ENCODE peak calls at places on chromosomes 11 and 22, in nine cellular contexts. N is psoas muscle; F is CD4-positive, alpha-beta memory T cell; J is substantia nigra; G is fibroblast of mammary gland; T is posterior cingulate gyrus; D is stimulated activated naive CD8-positive, alpha-beta T cell treated with anti-CD3 and anti-CD28 coated beads, Interleukin-15, amount 100 ng/mL, for 72 hours; M is heart right ventricle; X is CMK. I is an unnamed sample.

GRCh38 chr11:116773203-116774112 is 671 bp upstream of the BUD13 start:
- DNase-seq in N (no peak), F (no peak), J (no peak), G (no peak), T (no peak), D (no peak), M (no peak), X (no peak), I (peak)

GRCh38 chr11:76008474-76008873 is 193.5 kb downstream of the UVRAG start:
- DNase-seq in N (no peak), F (no peak), J (no peak), G (peak), T (no peak), D (no peak), M (no peak), X (no peak), I (peak)

GRCh38 chr11:31788066-31788465 is 23.1 kb downstream of the PAX6 start:
- DNase-seq in N (no peak), F (no peak), J (no peak), G (no peak), T (no peak), D (no peak), M (no peak), X (no peak), I (no peak)

GRCh38 chr11:12854297-12854661 is 154.8 kb upstream of the RASSF10 start:
- DNase-seq in N (no peak), F (no peak), J (no peak), G (no peak), T (no peak), D (no peak), M (no peak), X (no peak), I (no peak)

GRCh38 chr22:40721266-40721665 is 42.0 kb downstream of the MCHR1 start:
- DNase-seq in N (no peak), F (no peak), J (no peak), G (peak), T (no peak), D (no peak), M (no peak), X (no peak), I (no peak)

GRCh38 chr11:24489477-24489876 is 7.4 kb upstream of the LUZP2 start:
- DNase-seq in N (no peak), F (no peak), J (no peak), G (no peak), T (no peak), D (no peak), M (no peak), X (no peak), I (no peak)

GRCh38 chr11:117826360-117826635 is 1.8 kb upstream of the FXYD2 start:
- DNase-seq in N (no peak), F (no peak), J (no peak), G (no peak), T (peak), D (no peak), M (no peak), X (no peak), I (no peak)

GRCh38 chr11:119832536-119832935 is 103.5 kb upstream of the NECTIN1 start:
- DNase-seq in N (no peak), F (no peak), J (no peak), G (peak), T (no peak), D (no peak), M (peak), X (no peak), I (no peak)

GRCh38 chr11:64959498-64959897 is 12.4 kb downstream of the MAJIN start:
- DNase-seq in N (no peak), F (no peak), J (no peak), G (peak), T (no peak), D (no peak), M (no peak), X (no peak), I (peak)

GRCh38 chr22:39384750-39385480 is 14.7 kb upstream of the TAB1 start:
- DNase-seq in N (no peak), F (no peak), J (no peak), G (no peak), T (peak), D (no peak), M (no peak), X (no peak), I (peak)

GRCh38 chr22:42884616-42885375 is 27.7 kb upstream of the ARFGAP3 start:
- DNase-seq in N (no peak), F (no peak), J (no peak), G (no peak), T (no peak), D (no peak), M (no peak), X (no peak), I (no peak)

GRCh38 chr11:61830318-61831105 is 2.4 kb downstream of the FADS2 start:
- DNase-seq in N (no peak), F (no peak), J (no peak), G (no peak), T (no peak), D (no peak), M (no peak), X (no peak), I (peak)

GRCh38 chr22:36355362-36355761 is 32.4 kb downstream of the MYH9 start:
- DNase-seq in N (no peak), F (no peak), J (no peak), G (peak), T (no peak), D (no peak), M (no peak), X (no peak), I (peak)

GRCh38 chr11:125250316-125250870 is 85.8 kb downstream of the PKNOX2 start:
- DNase-seq in N (no peak), F (no peak), J (no peak), G (no peak), T (no peak), D (no peak), M (no peak), X (no peak), I (peak)

GRCh38 chr11:74559934-74560309 is 32.5 kb upstream of the POLD3 start:
- DNase-seq in N (no peak), F (no peak), J (no peak), G (peak), T (no peak), D (no peak), M (no peak), X (no peak), I (no peak)

GRCh38 chr22:46533434-46533833 is 4.0 kb downstream of the CELSR1 start:
- DNase-seq in N (no peak), F (no peak), J (no peak), G (no peak), T (no peak), D (no peak), M (no peak), X (no peak), I (no peak)

GRCh38 chr11:63839508-63840355 is 822 bp downstream of the MARK2 start:
- DNase-seq in N (peak), F (no peak), J (no peak), G (no peak), T (no peak), D (peak), M (peak), X (peak), I (no peak)

GRCh38 chr11:45024357-45024756 is 73.7 kb upstream of the TP53I11 start:
- DNase-seq in N (no peak), F (no peak), J (no peak), G (no peak), T (no peak), D (no peak), M (no peak), X (no peak), I (no peak)

GRCh38 chr22:39306456-39307361 is 12.7 kb downstream of the RPL3 start:
- DNase-seq in N (no peak), F (peak), J (no peak), G (no peak), T (no peak), D (peak), M (no peak), X (no peak), I (peak)